ENCODE peak calls at places on chromosome 11, in seven cellular contexts. I, P, E, R, A, X and K are unnamed samples. For H3K27me3, the result is how much of the 10 kb centered on the place peaks cover.

GRCh38 chr11:112157274-112157766 is 6.6 kb downstream of the IL18 start:
- DNase-seq in I (no peak), P (no peak), E (peak), R (peak), A (no peak), X (no peak), K (no peak)

GRCh38 chr11:113202431-113202830 is 112.0 kb upstream of the TTC12 start:
- DNase-seq in I (no peak), P (no peak), E (no peak), R (no peak), A (no peak), X (no peak), K (no peak)

GRCh38 chr11:112525270-112525669 is 264.6 kb upstream of the PLET1 start:
- DNase-seq in I (no peak), P (peak), E (peak), R (no peak), A (peak), X (no peak), K (no peak)

GRCh38 chr11:121329786-121330395 is 37.3 kb downstream of the SC5D start:
- DNase-seq in I (no peak), P (no peak), E (no peak), R (no peak), A (no peak), X (no peak), K (no peak)

GRCh38 chr11:75576445-75577049 is 14.5 kb downstream of the SERPINH1 start:
- DNase-seq in I (peak), P (no peak), E (no peak), R (no peak), A (peak), X (no peak), K (no peak)

GRCh38 chr11:33802414-33802950 is 28.2 kb upstream of the FBXO3 start:
- DNase-seq in I (peak), P (peak), E (peak), R (peak), A (peak), X (peak), K (no peak)

GRCh38 chr11:93392862-93393261 is 62.3 kb downstream of the DEUP1 start:
- DNase-seq in I (no peak), P (no peak), E (no peak), R (no peak), A (no peak), X (no peak), K (no peak)

GRCh38 chr11:34302046-34302921 is 55.5 kb downstream of the ABTB2 start:
- DNase-seq in I (no peak), P (no peak), E (peak), R (peak), A (no peak), X (no peak), K (no peak)

GRCh38 chr11:103494491-103494890 is 385.3 kb downstream of the DYNC2H1 start:
- DNase-seq in I (no peak), P (no peak), E (no peak), R (no peak), A (no peak), X (no peak), K (no peak)

GRCh38 chr11:119147604-119148333 is 1.1 kb upstream of the ABCG4 start:
- DNase-seq in I (no peak), P (no peak), E (no peak), R (no peak), A (no peak), X (no peak), K (no peak)

GRCh38 chr11:93972790-93973189 is 48.4 kb upstream of the HEPHL1 start:
- DNase-seq in I (no peak), P (no peak), E (no peak), R (no peak), A (no peak), X (no peak), K (no peak)

GRCh38 chr11:75667831-75668507 is 869 bp downstream of the MAP6 start:
- DNase-seq in I (peak), P (peak), E (peak), R (no peak), A (peak), X (peak), K (no peak)

GRCh38 chr11:83682645-83682973 is 396.4 kb upstream of the CCDC90B start:
- DNase-seq in I (no peak), P (no peak), E (no peak), R (no peak), A (no peak), X (no peak), K (no peak)

GRCh38 chr11:86509579-86509978 is 134.9 kb downstream of the CCDC81 start:
- DNase-seq in I (no peak), P (no peak), E (no peak), R (no peak), A (no peak), X (no peak), K (no peak)

GRCh38 chr11:11628651-11629050 is 6.8 kb upstream of the GALNT18 start:
- DNase-seq in I (no peak), P (no peak), E (no peak), R (no peak), A (no peak), X (no peak), K (no peak)

GRCh38 chr11:13831707-13832106 is 130.8 kb upstream of the SPON1 start:
- DNase-seq in I (no peak), P (no peak), E (no peak), R (no peak), A (no peak), X (no peak), K (no peak)

GRCh38 chr11:46260161-46260560 is 17.3 kb upstream of the CREB3L1 start:
- DNase-seq in I (no peak), P (no peak), E (no peak), R (no peak), A (no peak), X (no peak), K (no peak)

GRCh38 chr11:102940714-102941588 is 14.6 kb downstream of the MMP13 start:
- DNase-seq in I (peak), P (no peak), E (peak), R (peak), A (peak), X (peak), K (no peak)

GRCh38 chr11:12679471-12679870 is 5.2 kb downstream of the TEAD1 start:
- DNase-seq in I (no peak), P (no peak), E (no peak), R (no peak), A (no peak), X (no peak), K (no peak)

GRCh38 chr11:77201370-77201769 is 73.3 kb downstream of the MYO7A start:
- DNase-seq in I (no peak), P (peak), E (no peak), R (no peak), A (no peak), X (no peak), K (peak)

GRCh38 chr11:36711104-36711825 is 113.2 kb upstream of the RAG2 start:
- DNase-seq in I (no peak), P (no peak), E (no peak), R (no peak), A (no peak), X (no peak), K (no peak)

GRCh38 chr11:74316772-74317505 is 5.5 kb upstream of the P4HA3 start:
- DNase-seq in I (no peak), P (no peak), E (no peak), R (no peak), A (no peak), X (no peak), K (no peak)

GRCh38 chr11:88555018-88555828 is 217.7 kb upstream of the CTSC start:
- DNase-seq in I (no peak), P (no peak), E (no peak), R (peak), A (no peak), X (peak), K (no peak)

GRCh38 chr11:134287561-134287960 is 11.4 kb downstream of the GLB1L3 start:
- DNase-seq in I (no peak), P (no peak), E (no peak), R (no peak), A (no peak), X (no peak), K (no peak)

GRCh38 chr11:131770801-131771200 is 400.4 kb downstream of the NTM start:
- DNase-seq in I (no peak), P (no peak), E (no peak), R (no peak), A (no peak), X (no peak), K (no peak)

GRCh38 chr11:81869337-81870065 is 864.2 kb downstream of the FAM181B start:
- DNase-seq in I (peak), P (no peak), E (peak), R (no peak), A (peak), X (no peak), K (no peak)

GRCh38 chr11:102322560-102322959 is 5.3 kb downstream of the BIRC3 start:
- DNase-seq in I (no peak), P (no peak), E (no peak), R (no peak), A (no peak), X (no peak), K (no peak)

GRCh38 chr11:102367364-102367763 is 20.4 kb downstream of the BIRC2 start:
- DNase-seq in I (no peak), P (no peak), E (no peak), R (no peak), A (no peak), X (no peak), K (no peak)

GRCh38 chr11:65491614-65492386 is 7.0 kb upstream of the MALAT1 start:
- DNase-seq in I (peak), P (peak), E (peak), R (peak), A (peak), X (peak), K (peak)

GRCh38 chr11:33445761-33446161 is 188.6 kb downstream of the HIPK3 start:
- DNase-seq in I (no peak), P (no peak), E (no peak), R (no peak), A (no peak), X (no peak), K (no peak)

GRCh38 chr11:10784229-10785145 is 24.2 kb downstream of the EIF4G2 start:
- DNase-seq in I (no peak), P (no peak), E (no peak), R (no peak), A (no peak), X (no peak), K (no peak)

GRCh38 chr11:30018443-30018842 is 1.6 kb upstream of the KCNA4 start:
- DNase-seq in I (no peak), P (no peak), E (no peak), R (no peak), A (no peak), X (no peak), K (no peak)

GRCh38 chr11:11421509-11421908 is 68.5 kb upstream of the CSNK2A3 start:
- DNase-seq in I (no peak), P (no peak), E (no peak), R (no peak), A (no peak), X (no peak), K (no peak)

GRCh38 chr11:118060879-118061278 is 16.0 kb upstream of the TMPRSS4 start:
- DNase-seq in I (no peak), P (peak), E (no peak), R (no peak), A (peak), X (no peak), K (peak)

GRCh38 chr11:45229401-45229800 is 56.7 kb downstream of the SYT13 start:
- DNase-seq in I (no peak), P (no peak), E (no peak), R (no peak), A (no peak), X (no peak), K (no peak)

GRCh38 chr11:132586801-132587200 is 945.5 kb downstream of the OPCML start:
- DNase-seq in I (no peak), P (no peak), E (no peak), R (no peak), A (no peak), X (no peak), K (no peak)

GRCh38 chr11:66739983-66740382 is 11.0 kb upstream of the SPTBN2 start:
- DNase-seq in I (no peak), P (no peak), E (no peak), R (no peak), A (no peak), X (no peak), K (no peak)

GRCh38 chr11:2387266-2387982 is 10.3 kb downstream of the CD81 start:
- DNase-seq in I (no peak), P (no peak), E (no peak), R (no peak), A (no peak), X (no peak), K (no peak)

GRCh38 chr11:2390871-2391662 is 9.5 kb upstream of the TSSC4 start:
- DNase-seq in I (no peak), P (peak), E (no peak), R (no peak), A (peak), X (no peak), K (no peak)

GRCh38 chr11:2390091-2390870 is 10.3 kb upstream of the TSSC4 start:
- DNase-seq in I (no peak), P (no peak), E (no peak), R (no peak), A (no peak), X (no peak), K (no peak)

GRCh38 chr11:2388431-2389024 is 11.4 kb downstream of the CD81 start:
- DNase-seq in I (no peak), P (no peak), E (no peak), R (no peak), A (no peak), X (no peak), K (no peak)

GRCh38 chr11:2389344-2390026 is 11.1 kb upstream of the TSSC4 start:
- DNase-seq in I (no peak), P (no peak), E (no peak), R (no peak), A (no peak), X (no peak), K (no peak)
- TF ChIP-seq CTCF in I (no peak), P (peak), E (no peak), R (peak), A (no peak), X (no peak), K (no peak)

DNA sequence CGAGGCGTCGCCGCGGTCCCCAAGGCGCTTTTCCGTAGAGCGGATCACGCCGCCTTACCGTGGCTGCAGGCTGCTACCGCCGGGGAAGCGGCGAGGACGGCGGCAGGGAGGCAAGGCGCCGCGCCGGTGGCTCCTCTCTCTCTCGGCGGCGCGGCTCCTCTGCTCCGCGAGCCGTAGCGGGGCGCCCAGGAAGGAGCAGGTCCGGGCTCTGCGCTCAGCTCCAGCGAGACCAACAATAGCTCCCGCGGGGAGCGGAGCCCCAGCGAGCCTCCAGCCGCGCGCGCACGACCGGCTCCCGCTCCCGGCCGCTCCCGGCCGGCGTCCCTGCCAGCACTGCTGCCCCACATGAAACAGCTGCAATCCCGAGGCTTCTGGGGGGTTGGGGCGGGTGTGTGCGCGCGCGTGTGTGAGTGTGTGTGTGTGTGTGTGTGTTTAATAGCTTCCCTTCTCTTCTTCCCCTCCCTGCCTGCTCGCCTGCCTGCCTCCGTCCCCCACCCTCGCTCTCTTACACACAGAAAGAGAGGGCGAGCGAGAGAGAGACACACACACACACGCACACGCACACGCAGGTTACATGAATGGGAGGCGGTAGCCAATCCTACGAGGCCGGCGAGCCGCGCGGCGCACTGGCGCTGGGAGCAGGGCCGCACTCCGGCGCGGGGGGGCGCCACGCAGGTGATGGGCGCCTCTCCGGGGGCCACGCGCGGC is at the start of gene TENM4:
- DNase-seq in I (peak), P (peak), E (peak), R (no peak), A (peak), X (peak), K (peak)
- H3K27me3 ChIP-seq in I (half or more), P (under half), E (under half), R (under half), A (half or more), X (under half), K (half or more)

DNA sequence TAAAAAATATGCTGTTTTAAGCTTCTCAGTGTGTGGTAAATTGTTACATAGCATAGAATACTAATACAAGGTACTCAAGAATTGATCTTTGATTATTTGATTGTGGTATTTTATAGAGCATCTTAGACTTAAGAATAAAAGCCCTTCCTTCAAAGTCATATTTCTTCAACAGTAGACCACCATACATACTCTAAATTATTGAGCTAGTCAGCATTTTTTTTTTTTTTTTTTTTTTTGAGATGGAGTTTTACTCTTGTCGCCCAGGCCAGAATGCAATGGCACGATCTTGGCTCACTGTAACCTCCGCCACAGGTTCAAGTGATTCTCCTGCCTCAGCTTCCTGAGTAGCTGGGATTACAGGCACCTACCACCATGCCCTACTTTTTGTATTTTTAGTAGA is 436.7 kb upstream of the LUZP2 start:
- DNase-seq in I (no peak), P (no peak), E (no peak), R (no peak), A (no peak), X (no peak), K (no peak)
- TF ChIP-seq POLR2AphosphoS5 in I (no peak), P (no peak), E (no peak), R (no peak), A (no peak), X (no peak), K (no peak)

GRCh38 chr11:25793637-25794036 is 538.3 kb upstream of the ANO3 start:
- DNase-seq in I (no peak), P (no peak), E (no peak), R (no peak), A (no peak), X (no peak), K (no peak)
- TF ChIP-seq CTCF in I (no peak), P (no peak), E (no peak), R (no peak), A (no peak), X (no peak), K (no peak)

GRCh38 chr11:1220941-1221721 is 1.7 kb upstream of the MUC5B start:
- DNase-seq in I (no peak), P (peak), E (no peak), R (no peak), A (peak), X (no peak), K (peak)
- H3K27me3 ChIP-seq in I (under half), P (under half), E (under half), R (under half), A (under half), X (under half), K (half or more)

DNA sequence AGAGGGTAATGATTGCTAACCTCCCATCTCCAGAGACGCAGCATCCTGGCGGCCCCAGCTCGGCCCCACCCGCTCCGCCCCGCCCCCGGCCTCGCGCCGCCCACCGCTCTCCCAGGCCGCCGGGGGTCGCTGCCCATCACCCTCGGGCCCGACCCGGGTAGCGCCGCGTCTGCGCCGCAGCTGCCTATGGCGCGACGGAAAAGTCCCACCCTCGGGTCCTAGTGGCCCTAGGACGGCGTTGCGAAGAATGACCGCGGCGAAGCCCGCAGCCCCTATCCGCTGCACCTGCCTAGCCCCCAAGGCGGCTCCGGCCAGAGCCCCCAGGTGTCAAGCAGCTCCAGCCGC is 457 bp downstream of the CPSF7 start:
- DNase-seq in I (peak), P (peak), E (peak), R (peak), A (peak), X (no peak), K (no peak)
- TF ChIP-seq POLR2AphosphoS5 in I (no peak), P (no peak), E (no peak), R (peak), A (no peak), X (no peak), K (no peak)

DNA sequence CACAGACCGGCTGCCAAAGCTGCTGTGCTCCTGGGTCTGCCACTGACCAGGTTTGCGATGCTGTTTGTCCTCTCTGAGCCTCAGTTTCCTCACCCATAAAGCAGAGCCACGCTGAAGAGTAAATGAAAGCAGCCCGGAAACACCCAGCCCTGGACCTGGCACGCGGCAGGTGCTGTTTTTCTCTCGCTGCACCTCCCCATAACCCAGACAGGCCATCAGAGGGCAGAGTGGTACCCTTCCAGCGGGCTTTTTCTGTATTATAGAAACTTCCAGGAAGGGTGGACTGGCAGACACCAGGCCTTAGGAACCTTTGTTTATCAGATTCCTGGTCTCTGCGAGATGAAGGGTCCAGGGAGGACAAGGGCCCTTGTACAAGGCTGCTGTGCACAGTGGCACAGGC is 17.9 kb upstream of the FGF19 start:
- DNase-seq in I (no peak), P (no peak), E (no peak), R (no peak), A (no peak), X (no peak), K (no peak)
- TF ChIP-seq CTCF in I (no peak), P (no peak), E (no peak), R (peak), A (no peak), X (peak), K (no peak)

GRCh38 chr11:59865031-59865430 is 1.3 kb downstream of the TCN1 start:
- DNase-seq in I (no peak), P (no peak), E (no peak), R (peak), A (no peak), X (no peak), K (no peak)

GRCh38 chr11:59857444-59858434 is 8.5 kb downstream of the TCN1 start:
- DNase-seq in I (no peak), P (no peak), E (peak), R (peak), A (no peak), X (no peak), K (no peak)

GRCh38 chr11:59862252-59862651 is 4.0 kb downstream of the TCN1 start:
- DNase-seq in I (no peak), P (no peak), E (no peak), R (no peak), A (no peak), X (no peak), K (no peak)

DNA sequence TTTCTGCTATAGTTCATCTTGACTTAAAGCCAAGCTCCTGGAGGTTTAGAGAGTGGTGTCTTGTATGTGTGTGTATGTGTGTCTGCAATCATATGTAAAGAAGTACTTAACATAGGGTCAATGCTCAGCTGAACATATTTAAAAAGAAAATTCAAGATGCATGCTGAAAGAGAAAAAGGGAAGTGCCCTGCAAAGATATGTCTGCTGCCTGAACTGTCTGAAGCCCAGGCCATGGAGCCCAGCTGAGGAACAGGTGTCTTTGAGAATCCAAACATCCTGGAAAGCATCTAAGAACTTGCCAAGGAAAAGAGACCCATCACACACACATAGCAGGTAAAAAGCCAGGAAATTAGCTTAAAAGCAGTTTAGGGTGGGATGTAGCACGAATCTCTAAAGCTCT is 6.6 kb downstream of the TCN1 start:
- DNase-seq in I (no peak), P (no peak), E (no peak), R (no peak), A (no peak), X (no peak), K (no peak)
- H3K27me3 ChIP-seq in I (under half), P (under half), E (under half), R (under half), A (under half), X (under half), K (under half)